ENCODE peak calls at places on chromosomes 2 and 18, in four cellular contexts. G is thoracic aorta, K is fibroblast of pulmonary artery, U is WTC11. B is an unnamed sample.

GRCh38 chr18:48918156-48918555 is 32.6 kb downstream of the SMAD7 start:
- DNase-seq in G (no peak), K (no peak), U (peak), B (no peak)

GRCh38 chr2:176111891-176112374 is 4.6 kb upstream of the HOXD10 start:
- DNase-seq in G (no peak), K (no peak), U (no peak), B (no peak)

GRCh38 chr2:72148391-72148974 is 821 bp upstream of the CYP26B1 start:
- DNase-seq in G (no peak), K (no peak), U (peak), B (no peak)

GRCh38 chr2:1972428-1972827 is 228.1 kb upstream of the PXDN start:
- DNase-seq in G (no peak), K (peak), U (no peak), B (no peak)

GRCh38 chr2:88451647-88452150 is 794 bp downstream of the FOXI3 start:
- DNase-seq in G (no peak), K (no peak), U (peak), B (peak)

GRCh38 chr2:222878284-222878876 is 17.5 kb downstream of the ACSL3 start:
- DNase-seq in G (no peak), K (no peak), U (no peak), B (no peak)

GRCh38 chr2:47488870-47489584 is 86.1 kb downstream of the MSH2 start:
- DNase-seq in G (no peak), K (peak), U (no peak), B (no peak)

GRCh38 chr2:172655838-172656573 is 79.6 kb upstream of the RAPGEF4 start:
- DNase-seq in G (no peak), K (no peak), U (no peak), B (no peak)

GRCh38 chr2:38997784-38998183 is 108.1 kb downstream of the ARHGEF33 start:
- DNase-seq in G (no peak), K (peak), U (no peak), B (no peak)

GRCh38 chr2:47277187-47277586 is 122.1 kb upstream of the STPG4 start:
- DNase-seq in G (no peak), K (no peak), U (no peak), B (no peak)

GRCh38 chr18:27604583-27604982 is 419.5 kb upstream of the CHST9 start:
- DNase-seq in G (no peak), K (peak), U (no peak), B (no peak)

GRCh38 chr2:26581991-26582842 is 58.9 kb downstream of the CIB4 start:
- DNase-seq in G (no peak), K (no peak), U (peak), B (no peak)

GRCh38 chr2:207772081-207772843 is 2.6 kb upstream of the FZD5 start:
- DNase-seq in G (no peak), K (peak), U (peak), B (no peak)

GRCh38 chr2:190338453-190338852 is 4.9 kb upstream of the INPP1 start:
- DNase-seq in G (no peak), K (no peak), U (no peak), B (no peak)

GRCh38 chr2:1750935-1751767 is 6.8 kb upstream of the PXDN start:
- DNase-seq in G (peak), K (peak), U (peak), B (no peak)

GRCh38 chr2:75500633-75501032 is 60.1 kb downstream of the EVA1A start:
- DNase-seq in G (no peak), K (no peak), U (no peak), B (no peak)

GRCh38 chr2:174337337-174338154 is 2.8 kb downstream of the SP9 start:
- DNase-seq in G (no peak), K (no peak), U (peak), B (peak)

GRCh38 chr18:47683774-47684173 is 246.7 kb downstream of the SMAD2 start:
- DNase-seq in G (no peak), K (no peak), U (no peak), B (no peak)

DNA sequence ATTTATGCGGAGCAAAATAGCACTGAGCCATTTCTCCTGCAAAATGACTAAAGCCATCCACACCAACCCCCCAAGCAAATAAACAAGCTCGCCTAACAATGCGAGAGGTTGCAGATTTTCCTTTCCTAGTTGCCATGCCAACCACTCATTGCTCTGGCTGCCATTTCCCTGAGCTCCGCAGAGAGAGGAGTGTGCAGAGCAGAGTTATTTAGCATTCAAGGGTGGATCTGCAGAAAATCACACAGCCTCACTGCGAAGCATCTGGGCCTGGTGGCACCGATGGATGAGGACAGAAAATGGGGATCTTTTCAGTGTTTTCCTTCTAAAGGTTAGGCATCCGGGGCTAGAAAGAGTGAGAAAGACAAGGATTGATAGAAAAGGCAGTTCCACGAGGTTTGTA is 110.3 kb upstream of the UNC80 start:
- DNase-seq in G (no peak), K (no peak), U (peak), B (no peak)
- TF ChIP-seq CTCF in G (no peak), K (no peak), U (no peak), B (no peak)

GRCh38 chr2:64021578-64021977 is 2.4 kb upstream of the VPS54 start:
- DNase-seq in G (no peak), K (peak), U (no peak), B (no peak)

GRCh38 chr2:64024259-64024949 is 5.2 kb upstream of the VPS54 start:
- DNase-seq in G (no peak), K (no peak), U (no peak), B (no peak)

GRCh38 chr2:64019975-64020281 is 700 bp upstream of the VPS54 start:
- DNase-seq in G (no peak), K (no peak), U (no peak), B (no peak)

GRCh38 chr2:64025741-64026140 is 6.5 kb upstream of the VPS54 start:
- DNase-seq in G (no peak), K (no peak), U (no peak), B (no peak)

DNA sequence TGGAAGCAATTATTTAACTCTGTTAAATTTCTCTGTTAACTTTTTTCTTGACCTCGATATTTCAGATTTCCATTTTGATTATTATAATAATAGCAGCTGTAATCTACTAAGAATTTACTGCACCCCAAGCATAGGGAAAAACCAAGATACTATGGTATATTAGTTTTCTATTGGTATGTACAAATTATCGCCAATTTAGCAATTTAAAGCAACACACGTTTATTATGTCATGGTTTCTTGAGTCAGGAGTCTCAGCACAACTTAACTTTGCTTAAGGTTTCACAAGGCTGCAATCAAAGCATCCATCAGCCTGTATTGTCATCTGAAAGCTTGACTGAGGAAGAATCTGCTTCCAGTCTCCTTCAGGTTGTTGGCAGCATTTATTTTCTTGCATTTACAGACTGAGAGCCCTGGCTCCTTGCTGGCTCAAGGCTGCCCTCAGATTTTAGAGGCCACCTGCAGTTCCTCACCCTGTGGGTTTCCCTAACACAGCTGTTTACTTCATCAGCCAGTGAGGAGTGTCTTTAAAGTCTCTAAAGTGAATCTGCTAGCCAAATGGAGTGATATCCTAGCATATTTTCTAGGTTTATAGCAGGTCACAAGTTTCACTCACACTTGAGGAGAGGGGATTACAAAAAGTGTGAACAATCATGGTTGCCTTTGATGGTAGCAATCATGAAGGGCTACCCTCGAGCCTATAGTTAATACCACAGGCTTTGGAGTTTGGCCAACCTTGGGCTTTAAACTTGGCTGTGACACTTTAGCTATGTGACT is 4.4 kb upstream of the VPS54 start:
- DNase-seq in G (no peak), K (no peak), U (peak), B (no peak)
- TF ChIP-seq CTCF in G (no peak), K (no peak), U (no peak), B (no peak)

GRCh38 chr2:156784034-156784433 is 347.9 kb downstream of the GPD2 start:
- DNase-seq in G (no peak), K (no peak), U (no peak), B (no peak)

GRCh38 chr2:156778916-156779315 is 342.7 kb downstream of the GPD2 start:
- DNase-seq in G (no peak), K (no peak), U (no peak), B (no peak)

DNA sequence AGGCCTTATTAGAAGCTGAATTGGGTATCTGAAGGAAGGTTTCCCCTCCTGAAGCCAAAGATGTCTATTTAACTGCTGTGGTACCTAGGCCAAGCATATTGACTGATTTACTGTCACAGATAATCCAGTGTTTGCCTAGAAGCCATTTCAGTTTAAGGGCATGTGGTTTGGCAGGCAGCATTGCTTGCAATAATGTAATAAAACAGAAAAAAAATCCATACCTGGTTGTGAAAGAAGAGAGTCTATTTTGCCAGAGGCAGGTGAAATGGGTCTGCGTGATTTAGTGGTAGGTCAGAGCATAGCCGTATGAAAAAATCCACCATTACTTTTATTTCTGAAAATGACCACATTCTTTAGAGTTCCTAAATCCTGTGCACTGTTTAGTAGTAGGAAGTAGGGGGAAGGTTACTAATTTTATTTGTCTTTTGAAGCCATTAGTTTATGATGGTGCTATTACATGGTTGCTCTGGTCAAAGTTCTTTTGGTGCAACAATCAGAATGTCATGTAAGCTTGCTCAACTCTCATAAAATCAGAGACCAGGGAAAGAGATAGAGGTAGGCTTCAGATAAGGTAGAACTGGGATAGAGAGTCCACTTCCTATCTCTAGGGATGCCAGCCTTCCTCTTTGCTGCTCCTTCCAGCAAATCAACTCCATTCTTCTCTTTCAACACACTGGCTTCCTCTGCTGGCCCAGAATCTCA is 343.4 kb downstream of the GPD2 start:
- DNase-seq in G (no peak), K (no peak), U (no peak), B (no peak)
- TF ChIP-seq CTCF in G (no peak), K (no peak), U (no peak), B (no peak)

GRCh38 chr2:70688427-70688826 is 79.6 kb downstream of the ADD2 start:
- DNase-seq in G (no peak), K (no peak), U (no peak), B (no peak)

GRCh38 chr2:70684846-70685622 is 83.0 kb downstream of the ADD2 start:
- DNase-seq in G (no peak), K (no peak), U (no peak), B (no peak)

GRCh38 chr2:70687461-70687795 is 80.6 kb downstream of the ADD2 start:
- DNase-seq in G (no peak), K (no peak), U (no peak), B (no peak)

GRCh38 chr2:70685771-70686171 is 82.2 kb downstream of the ADD2 start:
- DNase-seq in G (no peak), K (no peak), U (no peak), B (no peak)

GRCh38 chr2:70686577-70687460 is 81.2 kb downstream of the ADD2 start:
- DNase-seq in G (no peak), K (peak), U (peak), B (no peak)
- TF ChIP-seq CTCF in G (no peak), K (peak), U (peak), B (no peak)

B was measured in activated B cell treated with CpG ODN at 0.5 μM for 24 hours.